ENCODE peak calls at places on chromosomes 6 and 20, in four cellular contexts. S is GM12891, M is K562, O is GM12878. Y is an unnamed sample.
A peak's percentile ranks its signal among the peaks of the same experiment; 100 is the strongest.

GRCh38 chr20:33490023-33490933 is at the start of gene CBFA2T2:
- DNase-seq in O (no peak), S (no peak), M (no peak), Y (no peak)

GRCh38 chr6:34633256-34633655 is 63.3 kb downstream of the ILRUN start:
- DNase-seq in O (no peak), M (no peak), S (no peak), Y (no peak)

GRCh38 chr6:1607236-1607556 is 2.5 kb upstream of the FOXC1 start:
- DNase-seq in M (no peak), S (no peak), O (no peak), Y (no peak)

GRCh38 chr20:40019510-40019909 is 669.5 kb downstream of the MAFB start:
- DNase-seq in S (no peak), O (no peak), M (no peak), Y (no peak)

GRCh38 chr6:35161776-35162607 is 20.9 kb upstream of the TCP11 start:
- DNase-seq in M (no peak), S (no peak), O (no peak), Y (no peak)

GRCh38 chr20:47357296-47358051 is 975 bp upstream of the ZMYND8 start:
- DNase-seq in M (peak; percentile 73), S (peak; percentile 42), O (no peak), Y (peak; percentile 95)

GRCh38 chr6:99348220-99348822 is 1.2 kb downstream of the FAXC start:
- DNase-seq in O (no peak), M (no peak), S (no peak), Y (no peak)

GRCh38 chr6:85127696-85128225 is 322.1 kb upstream of the NT5E start:
- DNase-seq in S (no peak), M (no peak), O (no peak), Y (no peak)

GRCh38 chr6:46246727-46247126 is 75.9 kb upstream of the ENPP5 start:
- DNase-seq in M (no peak), O (no peak), S (no peak), Y (no peak)

GRCh38 chr20:36904690-36905089 is 28.8 kb downstream of the TLDC2 start:
- DNase-seq in O (no peak), M (no peak), S (no peak), Y (no peak)

GRCh38 chr6:130882370-130882769 is 55.2 kb downstream of the SMLR1 start:
- DNase-seq in M (no peak), O (no peak), S (no peak), Y (no peak)

GRCh38 chr6:134422426-134423231 is 104.7 kb upstream of the SGK1 start:
- DNase-seq in M (no peak), O (no peak), S (no peak), Y (no peak)

GRCh38 chr6:134419717-134420116 is 101.8 kb upstream of the SGK1 start:
- DNase-seq in S (no peak), M (no peak), O (no peak), Y (no peak)

GRCh38 chr6:134421496-134421895 is 103.6 kb upstream of the SGK1 start:
- DNase-seq in O (no peak), M (no peak), S (no peak), Y (no peak)

GRCh38 chr6:134424131-134424794 is 106.4 kb upstream of the SGK1 start:
- DNase-seq in O (no peak), S (no peak), M (no peak), Y (no peak)

GRCh38 chr6:134420638-134421181 is 102.8 kb upstream of the SGK1 start:
- DNase-seq in M (no peak), S (no peak), O (no peak), Y (no peak)
- TF ChIP-seq SPI1 in M (no peak), S (no peak), O (no peak), Y (no peak)

DNA sequence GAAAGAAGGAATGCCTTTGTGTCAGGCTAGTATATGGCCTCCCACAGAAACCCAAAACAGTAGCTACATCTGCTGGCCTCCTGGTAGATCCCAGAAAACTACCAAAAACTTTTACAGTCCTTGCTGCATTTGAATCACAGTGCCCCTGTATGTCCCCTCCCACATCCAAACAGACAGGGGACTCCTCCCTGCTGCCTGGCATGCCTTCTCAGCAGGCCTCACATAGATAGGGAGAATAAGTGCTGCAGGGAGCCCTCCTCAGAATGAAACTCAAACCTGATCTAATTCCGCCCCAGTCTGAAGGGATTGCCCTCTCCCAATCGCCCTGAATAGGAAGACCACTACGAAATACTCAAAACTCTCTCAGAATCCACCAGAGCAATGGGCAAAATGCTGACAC is 14.1 kb upstream of the DEFB116 start:
- DNase-seq in S (no peak), O (no peak), M (no peak), Y (no peak)
- TF ChIP-seq POLR2AphosphoS5 in S (no peak), O (no peak), M (no peak), Y (no peak)

GRCh38 chr6:137736919-137737318 is 130.1 kb upstream of the TNFAIP3 start:
- DNase-seq in M (no peak), S (no peak), O (no peak), Y (no peak)

GRCh38 chr6:137734005-137734874 is 132.8 kb upstream of the TNFAIP3 start:
- DNase-seq in M (no peak), O (no peak), S (no peak), Y (no peak)

GRCh38 chr6:137734875-137735182 is 132.2 kb upstream of the TNFAIP3 start:
- DNase-seq in S (no peak), M (no peak), O (no peak), Y (peak; percentile 77)

GRCh38 chr6:137738197-137738596 is 128.9 kb upstream of the TNFAIP3 start:
- DNase-seq in S (no peak), M (no peak), O (no peak), Y (no peak)

GRCh38 chr6:137736048-137736846 is 130.8 kb upstream of the TNFAIP3 start:
- DNase-seq in O (no peak), M (no peak), S (peak; percentile 22), Y (no peak)
- TF ChIP-seq SPI1 in O (no peak), M (no peak), S (no peak), Y (no peak)

DNA sequence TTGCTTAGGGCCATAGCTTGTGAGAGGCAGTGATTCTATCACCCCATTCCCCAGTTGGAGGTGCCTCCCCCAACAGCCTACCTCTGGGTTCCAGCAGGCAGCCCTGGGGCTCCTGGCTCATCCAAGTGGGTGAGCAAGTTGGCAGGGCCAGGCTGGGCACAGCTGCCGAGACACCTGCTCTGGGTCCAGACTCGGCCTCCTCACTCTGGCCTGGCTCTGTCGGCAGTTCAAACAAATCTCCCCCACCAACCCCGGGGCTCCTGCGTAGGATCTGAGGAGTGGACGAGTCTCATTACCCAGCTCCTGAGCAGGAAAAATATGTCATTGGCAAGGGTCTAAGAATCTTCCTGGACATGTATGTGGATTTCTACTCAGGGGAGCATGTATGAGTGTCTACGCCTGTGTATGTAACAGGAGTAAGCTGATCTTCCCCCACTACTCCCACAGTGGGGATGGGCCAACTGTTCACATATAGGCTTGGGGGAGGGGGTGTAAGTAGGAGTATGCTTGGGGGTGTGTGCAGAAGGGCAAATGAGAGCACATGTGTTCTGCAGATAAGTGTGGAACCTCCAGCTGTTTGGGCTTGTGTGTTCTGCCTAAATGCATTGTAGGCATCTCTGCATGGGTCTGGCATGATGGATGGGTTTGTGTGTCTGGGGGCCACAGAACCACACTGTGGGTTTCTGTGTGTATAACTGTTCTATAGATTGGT is 2.0 kb downstream of the ID1 start:
- DNase-seq in S (no peak), O (no peak), M (peak; percentile 80), Y (no peak)
- TF ChIP-seq POLR2AphosphoS5 in S (no peak), O (no peak), M (peak; percentile 87), Y (no peak)

GRCh38 chr6:100475554-100476325 is 11.0 kb upstream of the SIM1 start:
- DNase-seq in O (peak; percentile 47), S (no peak), M (no peak), Y (no peak)
- TF ChIP-seq SPI1 in O (no peak), S (no peak), M (no peak), Y (no peak)

GRCh38 chr6:76839505-76839904 is 623.8 kb downstream of the HTR1B start:
- DNase-seq in O (no peak), M (no peak), S (no peak), Y (no peak)
- TF ChIP-seq POLR2AphosphoS5 in O (no peak), M (no peak), S (no peak), Y (no peak)

GRCh38 chr20:53753880-53754459 is 160.3 kb upstream of the ZNF217 start:
- DNase-seq in O (no peak), S (no peak), M (no peak), Y (no peak)

GRCh38 chr20:53760025-53760441 is 166.4 kb upstream of the ZNF217 start:
- DNase-seq in S (no peak), M (no peak), O (no peak), Y (no peak)

GRCh38 chr20:53755733-53756523 is 162.3 kb upstream of the ZNF217 start:
- DNase-seq in O (no peak), S (no peak), M (no peak), Y (no peak)

GRCh38 chr20:53752971-53753879 is 159.6 kb upstream of the ZNF217 start:
- DNase-seq in M (peak; percentile 46), O (no peak), S (no peak), Y (no peak)

GRCh38 chr20:53757472-53757913 is 163.9 kb upstream of the ZNF217 start:
- DNase-seq in M (no peak), S (no peak), O (no peak), Y (no peak)
- TF ChIP-seq SPI1 in M (no peak), S (no peak), O (no peak), Y (no peak)

GRCh38 chr20:49559411-49560081 is 8.4 kb downstream of the PTGIS start:
- DNase-seq in M (no peak), O (no peak), S (no peak), Y (no peak)
- TF ChIP-seq POLR2AphosphoS5 in M (no peak), O (no peak), S (no peak), Y (no peak)

GRCh38 chr20:61935926-61936700 is 129.6 kb downstream of the TAF4 start:
- DNase-seq in O (no peak), S (no peak), M (no peak), Y (no peak)
- TF ChIP-seq SPI1 in O (no peak), S (no peak), M (no peak), Y (no peak)

Y was measured in HL-60.